ENCODE peak calls at places on chromosome 22, in five cellular contexts. One of them, this sample, is unnamed. For H3K4me1, the result is how much of the 10 kb centered on the place peaks cover.

GRCh38 chr22:30285176-30285845 is 4.0 kb downstream of the CASTOR1 start:
- DNase-seq in left lung: no peak
- DNase-seq in kidney: no peak
- DNase-seq in CD8-positive, alpha-beta T cell: no peak
- DNase-seq in prostate gland: no peak
- DNase-seq in this sample: no peak

GRCh38 chr22:43094085-43094484 is 4.9 kb upstream of the TTLL1 start:
- DNase-seq in kidney: no peak
- DNase-seq in prostate gland: no peak
- DNase-seq in left lung: no peak
- DNase-seq in CD8-positive, alpha-beta T cell: no peak
- DNase-seq in this sample: no peak

GRCh38 chr22:39130892-39131855 is 21.3 kb downstream of the CBX7 start:
- DNase-seq in CD8-positive, alpha-beta T cell: no peak
- DNase-seq in prostate gland: no peak
- DNase-seq in kidney: no peak
- DNase-seq in left lung: peak
- DNase-seq in this sample: no peak

GRCh38 chr22:19718255-19719054 is 4.2 kb downstream of the SEPTIN5 start:
- DNase-seq in prostate gland: no peak
- DNase-seq in left lung: no peak
- DNase-seq in CD8-positive, alpha-beta T cell: no peak
- DNase-seq in kidney: no peak
- DNase-seq in this sample: no peak

GRCh38 chr22:31680764-31681624 is 19.0 kb upstream of the PISD start:
- DNase-seq in left lung: no peak
- DNase-seq in prostate gland: peak
- DNase-seq in kidney: peak
- DNase-seq in CD8-positive, alpha-beta T cell: no peak
- DNase-seq in this sample: peak

GRCh38 chr22:17057959-17058814 is 26.6 kb upstream of the IL17RA start:
- DNase-seq in CD8-positive, alpha-beta T cell: peak
- DNase-seq in prostate gland: peak
- DNase-seq in kidney: no peak
- DNase-seq in left lung: peak
- DNase-seq in this sample: peak

GRCh38 chr22:21862386-21863242 is 4.8 kb downstream of the MAPK1 start:
- DNase-seq in prostate gland: no peak
- DNase-seq in CD8-positive, alpha-beta T cell: no peak
- DNase-seq in left lung: no peak
- DNase-seq in kidney: no peak
- DNase-seq in this sample: no peak

GRCh38 chr22:29000225-29000556 is 61.4 kb downstream of the C22orf31 start:
- DNase-seq in CD8-positive, alpha-beta T cell: no peak
- DNase-seq in left lung: no peak
- DNase-seq in kidney: no peak
- DNase-seq in prostate gland: no peak
- DNase-seq in this sample: no peak

GRCh38 chr22:38861170-38861874 is 10.7 kb downstream of the CBX6 start:
- DNase-seq in left lung: no peak
- DNase-seq in kidney: no peak
- DNase-seq in prostate gland: no peak
- DNase-seq in CD8-positive, alpha-beta T cell: no peak
- DNase-seq in this sample: no peak

GRCh38 chr22:22945195-22945594 is 57.6 kb downstream of the IGLL5 start:
- DNase-seq in left lung: no peak
- DNase-seq in CD8-positive, alpha-beta T cell: no peak
- DNase-seq in kidney: no peak
- DNase-seq in prostate gland: no peak
- DNase-seq in this sample: no peak

GRCh38 chr22:29617922-29618629 is 14.6 kb downstream of the NF2 start:
- DNase-seq in CD8-positive, alpha-beta T cell: no peak
- DNase-seq in left lung: no peak
- DNase-seq in kidney: no peak
- DNase-seq in prostate gland: no peak
- DNase-seq in this sample: peak

GRCh38 chr22:42976131-42976530 is 38.8 kb downstream of the PACSIN2 start:
- DNase-seq in left lung: no peak
- DNase-seq in prostate gland: no peak
- DNase-seq in CD8-positive, alpha-beta T cell: no peak
- DNase-seq in kidney: no peak
- DNase-seq in this sample: no peak

GRCh38 chr22:19038728-19039447 is 83.3 kb downstream of the DGCR2 start:
- DNase-seq in kidney: peak
- DNase-seq in prostate gland: no peak
- DNase-seq in left lung: peak
- DNase-seq in CD8-positive, alpha-beta T cell: no peak
- DNase-seq in this sample: no peak

GRCh38 chr22:17846326-17846992 is 72.2 kb upstream of the BID start:
- DNase-seq in left lung: no peak
- DNase-seq in kidney: no peak
- DNase-seq in CD8-positive, alpha-beta T cell: no peak
- DNase-seq in prostate gland: peak
- DNase-seq in this sample: no peak

GRCh38 chr22:17303840-17304779 is 65.2 kb upstream of the CECR2 start:
- DNase-seq in prostate gland: no peak
- DNase-seq in left lung: no peak
- DNase-seq in CD8-positive, alpha-beta T cell: no peak
- DNase-seq in kidney: no peak
- DNase-seq in this sample: no peak

GRCh38 chr22:32444068-32444467 is 20.2 kb downstream of the BPIFC start:
- DNase-seq in prostate gland: peak
- DNase-seq in kidney: no peak
- DNase-seq in left lung: no peak
- DNase-seq in CD8-positive, alpha-beta T cell: no peak
- DNase-seq in this sample: peak

GRCh38 chr22:28940441-28940840 is 57.1 kb downstream of the ZNRF3 start:
- DNase-seq in left lung: no peak
- DNase-seq in prostate gland: no peak
- DNase-seq in kidney: no peak
- DNase-seq in CD8-positive, alpha-beta T cell: no peak
- DNase-seq in this sample: no peak

GRCh38 chr22:42608481-42609361 is 6.0 kb downstream of the POLDIP3 start:
- DNase-seq in kidney: peak
- DNase-seq in CD8-positive, alpha-beta T cell: no peak
- DNase-seq in left lung: no peak
- DNase-seq in prostate gland: no peak
- DNase-seq in this sample: peak

GRCh38 chr22:20218981-20219380 is 49.1 kb downstream of the RTN4R start:
- DNase-seq in kidney: no peak
- DNase-seq in CD8-positive, alpha-beta T cell: no peak
- DNase-seq in prostate gland: no peak
- DNase-seq in left lung: no peak
- DNase-seq in this sample: no peak

GRCh38 chr22:37827056-37827455 is 3.9 kb downstream of the GALR3 start:
- DNase-seq in kidney: no peak
- DNase-seq in left lung: no peak
- DNase-seq in prostate gland: no peak
- DNase-seq in CD8-positive, alpha-beta T cell: no peak
- DNase-seq in this sample: no peak

GRCh38 chr22:19043111-19044085 is 78.8 kb downstream of the DGCR2 start:
- DNase-seq in prostate gland: no peak
- DNase-seq in CD8-positive, alpha-beta T cell: no peak
- DNase-seq in kidney: peak
- DNase-seq in left lung: peak
- DNase-seq in this sample: no peak

GRCh38 chr22:23243006-23243573 is 62.8 kb downstream of the BCR start:
- DNase-seq in prostate gland: no peak
- DNase-seq in CD8-positive, alpha-beta T cell: peak
- DNase-seq in left lung: no peak
- DNase-seq in kidney: no peak
- DNase-seq in this sample: no peak

GRCh38 chr22:38872831-38873248 is 824 bp upstream of the CBX6 start:
- DNase-seq in CD8-positive, alpha-beta T cell: peak
- DNase-seq in kidney: peak
- DNase-seq in prostate gland: peak
- DNase-seq in left lung: peak
- DNase-seq in this sample: no peak

GRCh38 chr22:27668828-27669797 is 132.4 kb downstream of the MN1 start:
- DNase-seq in left lung: peak
- DNase-seq in prostate gland: no peak
- DNase-seq in CD8-positive, alpha-beta T cell: no peak
- DNase-seq in kidney: peak
- DNase-seq in this sample: peak

GRCh38 chr22:32879550-32879949 is 78.0 kb downstream of the TIMP3 start:
- DNase-seq in prostate gland: no peak
- DNase-seq in CD8-positive, alpha-beta T cell: no peak
- DNase-seq in left lung: no peak
- DNase-seq in kidney: no peak
- DNase-seq in this sample: no peak

GRCh38 chr22:33162196-33162595 is 104.0 kb upstream of the SYN3 start:
- DNase-seq in CD8-positive, alpha-beta T cell: no peak
- DNase-seq in prostate gland: no peak
- DNase-seq in left lung: no peak
- DNase-seq in kidney: no peak
- DNase-seq in this sample: no peak

GRCh38 chr22:39089928-39090327 is 7.1 kb upstream of the APOBEC3H start:
- DNase-seq in kidney: no peak
- DNase-seq in prostate gland: no peak
- DNase-seq in CD8-positive, alpha-beta T cell: no peak
- DNase-seq in left lung: no peak
- DNase-seq in this sample: no peak

GRCh38 chr22:46659791-46660186 is 39.6 kb downstream of the GRAMD4 start:
- DNase-seq in prostate gland: no peak
- DNase-seq in left lung: no peak
- DNase-seq in kidney: peak
- DNase-seq in CD8-positive, alpha-beta T cell: no peak
- DNase-seq in this sample: no peak

GRCh38 chr22:18068381-18068988 is 9.3 kb upstream of the PEX26 start:
- DNase-seq in left lung: no peak
- DNase-seq in kidney: no peak
- DNase-seq in prostate gland: no peak
- DNase-seq in CD8-positive, alpha-beta T cell: no peak
- DNase-seq in this sample: no peak

GRCh38 chr22:28514314-28514713 is 165.3 kb downstream of the TTC28 start:
- DNase-seq in left lung: no peak
- DNase-seq in CD8-positive, alpha-beta T cell: no peak
- DNase-seq in kidney: no peak
- DNase-seq in prostate gland: no peak
- DNase-seq in this sample: peak

GRCh38 chr22:38843716-38844660 is at the start of gene NPTXR:
- DNase-seq in kidney: no peak
- DNase-seq in CD8-positive, alpha-beta T cell: peak
- DNase-seq in left lung: no peak
- DNase-seq in prostate gland: peak
- DNase-seq in this sample: no peak

GRCh38 chr22:20882855-20883254 is 24.0 kb downstream of the SNAP29 start:
- DNase-seq in prostate gland: no peak
- DNase-seq in CD8-positive, alpha-beta T cell: no peak
- DNase-seq in kidney: no peak
- DNase-seq in left lung: no peak
- DNase-seq in this sample: no peak

GRCh38 chr22:47944941-47945340 is 1182.5 kb downstream of the TBC1D22A start:
- DNase-seq in kidney: no peak
- DNase-seq in CD8-positive, alpha-beta T cell: no peak
- DNase-seq in left lung: no peak
- DNase-seq in prostate gland: no peak
- DNase-seq in this sample: no peak
- H3K4me1 ChIP-seq in kidney: under half
- H3K4me1 ChIP-seq in CD8-positive, alpha-beta T cell: under half
- H3K4me1 ChIP-seq in left lung: under half
- H3K4me1 ChIP-seq in prostate gland: under half
- H3K4me1 ChIP-seq in this sample: under half

GRCh38 chr22:40383905-40384304 is 13.5 kb downstream of the SGSM3 start:
- DNase-seq in left lung: no peak
- DNase-seq in prostate gland: no peak
- DNase-seq in kidney: no peak
- DNase-seq in CD8-positive, alpha-beta T cell: no peak
- DNase-seq in this sample: no peak
- H3K27ac ChIP-seq in left lung: no peak
- H3K27ac ChIP-seq in prostate gland: no peak
- H3K27ac ChIP-seq in kidney: no peak
- H3K27ac ChIP-seq in CD8-positive, alpha-beta T cell: no peak
- H3K27ac ChIP-seq in this sample: no peak

GRCh38 chr22:50190182-50190951 is 4.7 kb downstream of the TRABD start:
- DNase-seq in CD8-positive, alpha-beta T cell: peak
- DNase-seq in left lung: peak
- DNase-seq in kidney: peak
- DNase-seq in prostate gland: peak
- DNase-seq in this sample: peak
- TF ChIP-seq CTCF in CD8-positive, alpha-beta T cell: peak
- TF ChIP-seq CTCF in left lung: peak
- TF ChIP-seq CTCF in kidney: peak
- TF ChIP-seq CTCF in prostate gland: peak
- TF ChIP-seq CTCF in this sample: peak

GRCh38 chr22:36454916-36455570 is 26.4 kb downstream of the TXN2 start:
- DNase-seq in kidney: peak
- DNase-seq in prostate gland: peak
- DNase-seq in left lung: peak
- DNase-seq in CD8-positive, alpha-beta T cell: peak
- DNase-seq in this sample: peak

GRCh38 chr22:36453266-36453607 is 28.2 kb downstream of the TXN2 start:
- DNase-seq in kidney: no peak
- DNase-seq in CD8-positive, alpha-beta T cell: no peak
- DNase-seq in left lung: no peak
- DNase-seq in prostate gland: no peak
- DNase-seq in this sample: no peak

GRCh38 chr22:36457688-36458450 is 23.6 kb downstream of the TXN2 start:
- DNase-seq in kidney: peak
- DNase-seq in left lung: peak
- DNase-seq in prostate gland: no peak
- DNase-seq in CD8-positive, alpha-beta T cell: no peak
- DNase-seq in this sample: no peak

GRCh38 chr22:36456459-36456835 is 25.0 kb downstream of the TXN2 start:
- DNase-seq in prostate gland: no peak
- DNase-seq in left lung: no peak
- DNase-seq in CD8-positive, alpha-beta T cell: no peak
- DNase-seq in kidney: no peak
- DNase-seq in this sample: no peak

DNA sequence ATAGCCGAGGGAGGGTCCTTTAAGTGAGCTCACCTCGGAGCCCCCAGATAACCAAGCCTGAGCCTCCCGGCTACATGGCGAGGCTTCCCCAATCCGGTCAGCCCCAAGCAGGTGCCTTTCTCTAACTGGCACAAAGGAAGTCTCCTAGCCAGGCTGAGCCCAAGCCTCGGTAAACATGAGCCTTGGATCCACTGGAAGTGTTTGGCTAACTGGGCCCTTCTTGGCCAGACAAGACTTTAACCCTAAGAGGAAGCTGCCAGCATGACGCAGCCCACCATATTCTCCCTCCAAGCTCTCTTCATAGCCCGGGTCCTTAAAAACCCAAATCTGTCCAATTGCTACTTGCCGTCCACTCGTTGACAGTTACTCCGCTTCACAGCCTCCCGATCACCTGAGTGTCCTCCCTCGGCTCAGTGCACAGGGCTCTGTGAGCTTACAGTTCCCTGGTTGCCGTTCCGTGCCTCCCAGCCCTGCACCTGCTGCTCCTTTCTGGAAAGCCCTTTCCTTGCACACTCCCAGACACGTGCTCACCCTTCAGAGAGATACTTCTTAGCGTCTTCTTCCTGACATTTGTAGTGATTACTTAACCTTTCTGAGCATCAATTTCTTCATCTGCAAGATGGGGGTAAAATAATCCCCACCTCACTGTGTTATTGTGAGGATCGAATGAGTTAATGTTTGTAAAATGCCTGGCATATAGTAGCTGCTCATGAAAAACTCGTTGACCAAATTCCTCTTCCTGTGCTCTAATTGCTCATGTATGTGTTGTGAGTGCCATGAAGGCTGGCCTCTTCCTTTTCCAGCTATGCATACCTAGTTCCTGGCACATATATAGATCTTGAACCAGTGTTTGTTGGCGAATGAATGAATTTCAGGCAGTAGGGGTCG is 25.6 kb downstream of the TXN2 start:
- DNase-seq in CD8-positive, alpha-beta T cell: no peak
- DNase-seq in left lung: no peak
- DNase-seq in prostate gland: no peak
- DNase-seq in kidney: no peak
- DNase-seq in this sample: no peak
- H3K4me1 ChIP-seq in CD8-positive, alpha-beta T cell: under half
- H3K4me1 ChIP-seq in left lung: half or more
- H3K4me1 ChIP-seq in prostate gland: under half
- H3K4me1 ChIP-seq in kidney: under half
- H3K4me1 ChIP-seq in this sample: under half